ENCODE peak calls at places on chromosomes 2 and 18, in four cellular contexts. Z is keratinocyte, L is HCT116, A is mammary epithelial cell. S is an unnamed sample.

GRCh38 chr18:36186461-36187137 is 698 bp upstream of the MOCOS start:
- DNase-seq in A (peak; percentile 33), Z (no peak), L (no peak), S (no peak)

GRCh38 chr2:106288873-106289272 is 94.8 kb upstream of the UXS1 start:
- DNase-seq in Z (no peak), L (no peak), A (no peak), S (no peak)

GRCh38 chr2:119142822-119143221 is 15.7 kb downstream of the C1QL2 start:
- DNase-seq in L (no peak), Z (no peak), A (no peak), S (no peak)

GRCh38 chr18:829432-829831 is 17.4 kb upstream of the YES1 start:
- DNase-seq in A (no peak), Z (no peak), L (no peak), S (no peak)

GRCh38 chr18:44341759-44342158 is 338.9 kb upstream of the SETBP1 start:
- DNase-seq in Z (peak; percentile 90), L (no peak), A (peak; percentile 97), S (peak; percentile 67)

GRCh38 chr2:241355983-241356870 is at the start of gene FARP2:
- DNase-seq in L (peak; percentile 94), Z (peak; percentile 93), A (peak; percentile 96), S (peak; percentile 100)

GRCh38 chr2:168611896-168612650 is 156.0 kb downstream of the CERS6 start:
- DNase-seq in Z (no peak), L (no peak), A (no peak), S (no peak)

GRCh38 chr2:141264848-141265247 is 866.0 kb downstream of the LRP1B start:
- DNase-seq in A (no peak), L (no peak), Z (no peak), S (no peak)

GRCh38 chr2:201129044-201129505 is 13.1 kb downstream of the CFLAR start:
- DNase-seq in Z (no peak), L (no peak), A (peak; percentile 94), S (peak; percentile 65)

GRCh38 chr2:173184031-173185004 is 108.7 kb downstream of the MAP3K20 start:
- DNase-seq in L (peak; percentile 75), A (peak; percentile 97), Z (peak; percentile 63), S (peak; percentile 61)

GRCh38 chr2:46447649-46448048 is 31.7 kb upstream of the TMEM247 start:
- DNase-seq in L (no peak), Z (no peak), A (no peak), S (no peak)

GRCh38 chr18:3478262-3478978 is 28.4 kb downstream of the TGIF1 start:
- DNase-seq in Z (no peak), A (peak; percentile 17), L (no peak), S (no peak)

GRCh38 chr2:48768669-48769068 is 13.1 kb upstream of the LHCGR start:
- DNase-seq in Z (no peak), A (peak; percentile 7), L (no peak), S (no peak)

GRCh38 chr2:231679906-231680283 is 28.4 kb upstream of the PTMA start:
- DNase-seq in A (no peak), L (no peak), Z (no peak), S (no peak)

GRCh38 chr2:43082878-43083261 is 143.5 kb downstream of the ZFP36L2 start:
- DNase-seq in A (no peak), Z (no peak), L (no peak), S (no peak)

GRCh38 chr2:45857848-45858520 is 206.5 kb downstream of the PRKCE start:
- DNase-seq in Z (no peak), A (no peak), L (no peak), S (no peak)

GRCh38 chr2:126467367-126468054 is 188.4 kb upstream of the GYPC start:
- DNase-seq in A (no peak), L (no peak), Z (no peak), S (no peak)

GRCh38 chr2:25251032-25251460 is 82.7 kb upstream of the POMC start:
- DNase-seq in L (no peak), Z (no peak), A (no peak), S (no peak)

GRCh38 chr18:45081579-45082181 is 401.0 kb downstream of the SETBP1 start:
- DNase-seq in Z (no peak), L (no peak), A (peak; percentile 2), S (no peak)

GRCh38 chr2:33476100-33476792 is at the start of gene RASGRP3:
- DNase-seq in Z (peak; percentile 11), A (peak; percentile 73), L (peak; percentile 26), S (peak; percentile 49)

GRCh38 chr18:78192044-78192443 is 787.6 kb upstream of the SALL3 start:
- DNase-seq in Z (no peak), L (no peak), A (no peak), S (no peak)

GRCh38 chr18:79411614-79412526 is 16.1 kb downstream of the NFATC1 start:
- DNase-seq in L (no peak), A (no peak), Z (no peak), S (no peak)

GRCh38 chr2:129058981-129059380 is 740.3 kb upstream of the HS6ST1 start:
- DNase-seq in L (no peak), Z (no peak), A (no peak), S (no peak)

GRCh38 chr2:98463551-98463971 is 18.9 kb downstream of the INPP4A start:
- DNase-seq in Z (no peak), A (no peak), L (no peak), S (no peak)

GRCh38 chr2:30150786-30151185 is 4.0 kb downstream of the YPEL5 start:
- DNase-seq in Z (no peak), L (no peak), A (no peak), S (no peak)

GRCh38 chr2:169752752-169753151 is 19.1 kb downstream of the KLHL23 start:
- DNase-seq in Z (no peak), L (no peak), A (no peak), S (no peak)

GRCh38 chr2:75476778-75477177 is 84.0 kb downstream of the EVA1A start:
- DNase-seq in Z (no peak), A (peak; percentile 41), L (no peak), S (no peak)

GRCh38 chr2:152322222-152322621 is 12.8 kb upstream of the FMNL2 start:
- DNase-seq in A (no peak), Z (no peak), L (no peak), S (no peak)

GRCh38 chr2:199460101-199460671 is 2.4 kb upstream of the SATB2 start:
- DNase-seq in A (peak; percentile 60), L (peak; percentile 22), Z (no peak), S (no peak)

GRCh38 chr2:197310940-197311485 is 433 bp upstream of the ANKRD44 start:
- DNase-seq in Z (no peak), L (no peak), A (no peak), S (no peak)

GRCh38 chr2:222878877-222879601 is 18.2 kb downstream of the ACSL3 start:
- DNase-seq in A (peak; percentile 86), L (peak; percentile 32), Z (no peak), S (peak; percentile 99)

GRCh38 chr18:34358923-34359322 is 134.2 kb upstream of the NOL4 start:
- DNase-seq in L (no peak), A (peak; percentile 3), Z (no peak), S (no peak)

GRCh38 chr18:3712485-3712884 is 262.5 kb downstream of the TGIF1 start:
- DNase-seq in L (no peak), A (no peak), Z (no peak), S (no peak)

GRCh38 chr2:84878459-84878858 is 2.4 kb downstream of the TRABD2A start:
- DNase-seq in L (no peak), Z (no peak), A (no peak), S (no peak)

GRCh38 chr2:84876369-84876768 is 4.5 kb downstream of the TRABD2A start:
- DNase-seq in L (no peak), Z (no peak), A (no peak), S (no peak)

GRCh38 chr2:84874381-84875212 is 6.3 kb downstream of the TRABD2A start:
- DNase-seq in A (peak; percentile 23), Z (no peak), L (no peak), S (no peak)

GRCh38 chr2:84873350-84873749 is 7.5 kb downstream of the TRABD2A start:
- DNase-seq in L (no peak), Z (no peak), A (no peak), S (no peak)

DNA sequence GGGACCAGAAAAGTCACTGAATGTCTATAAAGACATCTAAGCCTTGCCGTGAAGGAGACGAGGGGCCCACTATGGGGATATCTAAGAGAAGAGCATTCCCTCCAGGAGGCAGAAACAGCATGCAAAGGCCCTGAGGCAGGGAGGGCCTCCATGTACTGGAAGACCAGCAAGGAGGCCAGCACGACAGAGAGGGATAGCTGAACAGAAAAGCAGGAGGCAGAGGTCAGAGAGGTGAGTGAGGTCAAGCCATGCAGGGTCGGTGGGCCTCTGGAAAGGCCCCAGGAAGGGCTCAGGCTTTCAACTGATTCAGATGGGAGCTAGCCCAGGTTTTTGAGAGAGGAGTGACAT is 5.7 kb downstream of the TRABD2A start:
- DNase-seq in L (no peak), Z (no peak), A (no peak), S (no peak)
- H4K20me1 ChIP-seq in L (no peaks in the 10 kb centered on the region), Z (no peaks in the 10 kb centered on the region), A (no peaks in the 10 kb centered on the region), S (no peaks in the 10 kb centered on the region)

GRCh38 chr2:37324786-37325624 is at the start of gene PRKD3:
- DNase-seq in A (peak; percentile 60), Z (no peak), L (peak; percentile 18), S (peak; percentile 55)
- TF ChIP-seq EZH2 in A (no peak), Z (no peak), L (peak; percentile 96), S (peak; percentile 62)

DNA sequence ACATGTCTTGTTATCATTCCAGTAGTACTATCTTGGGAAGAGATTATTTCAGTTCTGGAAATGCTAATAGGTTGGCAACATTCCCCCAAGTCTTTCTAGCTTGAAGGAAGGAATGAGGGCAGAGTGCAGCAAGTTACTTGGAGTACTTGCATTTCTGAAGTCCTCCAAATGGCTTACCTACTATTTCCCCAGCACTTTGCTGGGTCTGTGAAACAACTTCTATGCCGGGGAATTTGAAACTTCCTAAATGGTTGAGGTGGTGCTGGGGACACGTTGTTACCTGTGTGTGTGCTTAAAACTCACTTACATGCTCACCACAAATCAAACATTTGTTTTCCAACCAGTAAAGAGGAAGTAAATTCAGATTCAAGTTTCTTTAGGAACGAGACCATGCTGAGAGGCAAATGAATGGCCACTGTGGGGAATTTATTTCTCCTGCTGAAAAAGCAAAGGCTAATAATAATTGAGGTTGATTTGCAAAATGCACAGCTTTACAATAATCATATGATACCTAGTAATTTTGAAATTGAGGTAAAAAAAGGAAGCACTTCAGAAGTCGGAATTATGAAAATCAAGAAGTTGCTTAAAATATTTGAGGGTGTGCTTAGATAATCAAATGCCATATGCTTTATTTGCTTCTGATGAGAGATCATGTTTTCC is 1167.7 kb upstream of the ZEB2 start:
- DNase-seq in Z (no peak), L (no peak), A (peak; percentile 15), S (no peak)
- H3K27ac ChIP-seq in Z (no peak overlapping the region), L (no peak overlapping the region), A (no peak overlapping the region), S (peak overlapping the region; percentile 6)

DNA sequence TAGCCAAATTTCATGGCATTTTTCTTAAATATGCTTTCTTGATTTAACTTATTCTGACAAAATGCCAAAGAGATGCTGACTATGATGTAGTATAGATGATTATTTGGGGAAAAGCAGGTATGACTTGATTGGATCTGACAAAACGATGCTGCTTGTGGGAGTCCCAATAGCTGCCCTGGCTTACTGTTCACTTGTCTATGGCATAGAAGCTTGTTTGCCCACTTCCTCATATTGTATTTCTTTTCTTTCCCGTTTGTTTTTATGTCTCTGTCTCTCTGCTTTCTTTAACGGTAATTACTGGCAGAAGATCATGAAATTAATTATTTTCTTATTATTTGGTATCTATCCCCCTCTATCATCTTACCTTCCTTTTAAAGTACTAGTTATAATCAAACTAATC is 43.0 kb downstream of the EPC2 start:
- DNase-seq in A (no peak), Z (no peak), L (no peak), S (no peak)
- H4K20me1 ChIP-seq in A (no peaks in the 10 kb centered on the region), Z (no peaks in the 10 kb centered on the region), L (peaks cover 6% of the 10 kb centered on the region), S (peaks cover 62% of the 10 kb centered on the region)

GRCh38 chr2:109128466-109129355 is at the start of gene SH3RF3:
- DNase-seq in Z (no peak), L (no peak), A (peak; percentile 65), S (peak; percentile 55)
- TF ChIP-seq EZH2 in Z (peak; percentile 50), L (no peak), A (no peak), S (no peak)

S was measured in PC-9.